ENCODE peak calls at places on chromosomes 5 and 9, in ten cellular contexts. One of them, this sample, is unnamed.

GRCh38 chr5:80865547-80865946 is 94.6 kb upstream of the RASGRF2 start:
- DNase-seq in thyroid gland: no peak
- DNase-seq in upper lobe of right lung: no peak
- DNase-seq in BJ: no peak
- DNase-seq in brain microvascular endothelial cell: no peak
- DNase-seq in ovary: no peak
- DNase-seq in neural crest cell: no peak
- DNase-seq in GM10248: no peak
- DNase-seq in cardiac fibroblast: peak
- DNase-seq in choroid plexus epithelial cell: peak
- DNase-seq in this sample: no peak

GRCh38 chr5:130109152-130109551 is 204.9 kb downstream of the CHSY3 start:
- DNase-seq in thyroid gland: no peak
- DNase-seq in upper lobe of right lung: no peak
- DNase-seq in BJ: no peak
- DNase-seq in brain microvascular endothelial cell: no peak
- DNase-seq in ovary: no peak
- DNase-seq in neural crest cell: no peak
- DNase-seq in GM10248: peak
- DNase-seq in cardiac fibroblast: peak
- DNase-seq in choroid plexus epithelial cell: peak
- DNase-seq in this sample: peak

GRCh38 chr9:6149315-6149714 is 66.3 kb upstream of the IL33 start:
- DNase-seq in thyroid gland: no peak
- DNase-seq in upper lobe of right lung: no peak
- DNase-seq in BJ: no peak
- DNase-seq in brain microvascular endothelial cell: no peak
- DNase-seq in ovary: no peak
- DNase-seq in neural crest cell: no peak
- DNase-seq in GM10248: no peak
- DNase-seq in cardiac fibroblast: peak
- DNase-seq in choroid plexus epithelial cell: no peak
- DNase-seq in this sample: no peak

GRCh38 chr5:143561248-143561647 is 157.8 kb upstream of the NR3C1 start:
- DNase-seq in thyroid gland: no peak
- DNase-seq in upper lobe of right lung: no peak
- DNase-seq in BJ: no peak
- DNase-seq in brain microvascular endothelial cell: no peak
- DNase-seq in ovary: no peak
- DNase-seq in neural crest cell: no peak
- DNase-seq in GM10248: no peak
- DNase-seq in cardiac fibroblast: no peak
- DNase-seq in choroid plexus epithelial cell: no peak
- DNase-seq in this sample: no peak

GRCh38 chr5:133408322-133408721 is 204.0 kb downstream of the FSTL4 start:
- DNase-seq in thyroid gland: no peak
- DNase-seq in upper lobe of right lung: no peak
- DNase-seq in BJ: no peak
- DNase-seq in brain microvascular endothelial cell: no peak
- DNase-seq in ovary: no peak
- DNase-seq in neural crest cell: no peak
- DNase-seq in GM10248: no peak
- DNase-seq in cardiac fibroblast: no peak
- DNase-seq in choroid plexus epithelial cell: no peak
- DNase-seq in this sample: no peak

GRCh38 chr5:144332265-144332664 is 161.6 kb downstream of the KCTD16 start:
- DNase-seq in thyroid gland: no peak
- DNase-seq in upper lobe of right lung: no peak
- DNase-seq in BJ: no peak
- DNase-seq in brain microvascular endothelial cell: no peak
- DNase-seq in ovary: no peak
- DNase-seq in neural crest cell: no peak
- DNase-seq in GM10248: no peak
- DNase-seq in cardiac fibroblast: peak
- DNase-seq in choroid plexus epithelial cell: peak
- DNase-seq in this sample: no peak

GRCh38 chr9:114824130-114824529 is 18.3 kb upstream of the TNFSF15 start:
- DNase-seq in thyroid gland: no peak
- DNase-seq in upper lobe of right lung: no peak
- DNase-seq in BJ: peak
- DNase-seq in brain microvascular endothelial cell: peak
- DNase-seq in ovary: no peak
- DNase-seq in neural crest cell: no peak
- DNase-seq in GM10248: no peak
- DNase-seq in cardiac fibroblast: peak
- DNase-seq in choroid plexus epithelial cell: peak
- DNase-seq in this sample: no peak

GRCh38 chr5:88092358-88092757 is 176.3 kb downstream of the TMEM161B start:
- DNase-seq in thyroid gland: no peak
- DNase-seq in upper lobe of right lung: no peak
- DNase-seq in BJ: no peak
- DNase-seq in brain microvascular endothelial cell: no peak
- DNase-seq in ovary: no peak
- DNase-seq in neural crest cell: no peak
- DNase-seq in GM10248: no peak
- DNase-seq in cardiac fibroblast: no peak
- DNase-seq in choroid plexus epithelial cell: no peak
- DNase-seq in this sample: no peak

GRCh38 chr9:93265972-93266371 is 82.0 kb downstream of the WNK2 start:
- DNase-seq in thyroid gland: no peak
- DNase-seq in upper lobe of right lung: no peak
- DNase-seq in BJ: no peak
- DNase-seq in brain microvascular endothelial cell: no peak
- DNase-seq in ovary: no peak
- DNase-seq in neural crest cell: no peak
- DNase-seq in GM10248: peak
- DNase-seq in cardiac fibroblast: no peak
- DNase-seq in choroid plexus epithelial cell: no peak
- DNase-seq in this sample: peak

GRCh38 chr9:88991066-88992030 is at the start of gene S1PR3:
- DNase-seq in thyroid gland: peak
- DNase-seq in upper lobe of right lung: peak
- DNase-seq in BJ: no peak
- DNase-seq in brain microvascular endothelial cell: no peak
- DNase-seq in ovary: peak
- DNase-seq in neural crest cell: peak
- DNase-seq in GM10248: no peak
- DNase-seq in cardiac fibroblast: peak
- DNase-seq in choroid plexus epithelial cell: peak
- DNase-seq in this sample: peak

GRCh38 chr5:1725641-1726468 is 73.8 kb downstream of the MRPL36 start:
- DNase-seq in thyroid gland: no peak
- DNase-seq in upper lobe of right lung: peak
- DNase-seq in BJ: no peak
- DNase-seq in brain microvascular endothelial cell: no peak
- DNase-seq in ovary: peak
- DNase-seq in neural crest cell: no peak
- DNase-seq in GM10248: no peak
- DNase-seq in cardiac fibroblast: no peak
- DNase-seq in choroid plexus epithelial cell: no peak
- DNase-seq in this sample: no peak

GRCh38 chr9:86557918-86558317 is 203.7 kb upstream of the TUT7 start:
- DNase-seq in thyroid gland: no peak
- DNase-seq in upper lobe of right lung: no peak
- DNase-seq in BJ: no peak
- DNase-seq in brain microvascular endothelial cell: no peak
- DNase-seq in ovary: no peak
- DNase-seq in neural crest cell: no peak
- DNase-seq in GM10248: no peak
- DNase-seq in cardiac fibroblast: no peak
- DNase-seq in choroid plexus epithelial cell: no peak
- DNase-seq in this sample: no peak

GRCh38 chr9:5188060-5188707 is 2.7 kb upstream of the INSL6 start:
- DNase-seq in thyroid gland: no peak
- DNase-seq in upper lobe of right lung: no peak
- DNase-seq in BJ: no peak
- DNase-seq in brain microvascular endothelial cell: no peak
- DNase-seq in ovary: no peak
- DNase-seq in neural crest cell: no peak
- DNase-seq in GM10248: no peak
- DNase-seq in cardiac fibroblast: peak
- DNase-seq in choroid plexus epithelial cell: no peak
- DNase-seq in this sample: no peak

GRCh38 chr9:102650896-102651295 is 344.2 kb upstream of the CYLC2 start:
- DNase-seq in thyroid gland: no peak
- DNase-seq in upper lobe of right lung: no peak
- DNase-seq in BJ: no peak
- DNase-seq in brain microvascular endothelial cell: no peak
- DNase-seq in ovary: no peak
- DNase-seq in neural crest cell: no peak
- DNase-seq in GM10248: no peak
- DNase-seq in cardiac fibroblast: no peak
- DNase-seq in choroid plexus epithelial cell: no peak
- DNase-seq in this sample: no peak

GRCh38 chr9:89969881-89970639 is 365.2 kb downstream of the GADD45G start:
- DNase-seq in thyroid gland: peak
- DNase-seq in upper lobe of right lung: no peak
- DNase-seq in BJ: no peak
- DNase-seq in brain microvascular endothelial cell: no peak
- DNase-seq in ovary: no peak
- DNase-seq in neural crest cell: no peak
- DNase-seq in GM10248: no peak
- DNase-seq in cardiac fibroblast: no peak
- DNase-seq in choroid plexus epithelial cell: no peak
- DNase-seq in this sample: no peak

GRCh38 chr5:5317976-5318375 is 104.5 kb upstream of the ICE1 start:
- DNase-seq in thyroid gland: no peak
- DNase-seq in upper lobe of right lung: no peak
- DNase-seq in BJ: no peak
- DNase-seq in brain microvascular endothelial cell: no peak
- DNase-seq in ovary: no peak
- DNase-seq in neural crest cell: no peak
- DNase-seq in GM10248: no peak
- DNase-seq in cardiac fibroblast: no peak
- DNase-seq in choroid plexus epithelial cell: no peak
- DNase-seq in this sample: no peak

GRCh38 chr5:5320062-5320805 is 102.2 kb upstream of the ICE1 start:
- DNase-seq in thyroid gland: peak
- DNase-seq in upper lobe of right lung: no peak
- DNase-seq in BJ: no peak
- DNase-seq in brain microvascular endothelial cell: no peak
- DNase-seq in ovary: no peak
- DNase-seq in neural crest cell: no peak
- DNase-seq in GM10248: no peak
- DNase-seq in cardiac fibroblast: no peak
- DNase-seq in choroid plexus epithelial cell: no peak
- DNase-seq in this sample: no peak

GRCh38 chr5:5316333-5316732 is 106.1 kb upstream of the ICE1 start:
- DNase-seq in thyroid gland: no peak
- DNase-seq in upper lobe of right lung: no peak
- DNase-seq in BJ: peak
- DNase-seq in brain microvascular endothelial cell: peak
- DNase-seq in ovary: no peak
- DNase-seq in neural crest cell: no peak
- DNase-seq in GM10248: no peak
- DNase-seq in cardiac fibroblast: no peak
- DNase-seq in choroid plexus epithelial cell: peak
- DNase-seq in this sample: no peak

GRCh38 chr5:5321137-5321536 is 101.3 kb upstream of the ICE1 start:
- DNase-seq in thyroid gland: no peak
- DNase-seq in upper lobe of right lung: no peak
- DNase-seq in BJ: no peak
- DNase-seq in brain microvascular endothelial cell: no peak
- DNase-seq in ovary: no peak
- DNase-seq in neural crest cell: no peak
- DNase-seq in GM10248: no peak
- DNase-seq in cardiac fibroblast: no peak
- DNase-seq in choroid plexus epithelial cell: no peak
- DNase-seq in this sample: no peak

GRCh38 chr5:5318426-5319205 is 103.9 kb upstream of the ICE1 start:
- DNase-seq in thyroid gland: no peak
- DNase-seq in upper lobe of right lung: no peak
- DNase-seq in BJ: no peak
- DNase-seq in brain microvascular endothelial cell: no peak
- DNase-seq in ovary: no peak
- DNase-seq in neural crest cell: no peak
- DNase-seq in GM10248: no peak
- DNase-seq in cardiac fibroblast: no peak
- DNase-seq in choroid plexus epithelial cell: no peak
- DNase-seq in this sample: no peak
- TF ChIP-seq CTCF in thyroid gland: no peak
- TF ChIP-seq CTCF in upper lobe of right lung: no peak
- TF ChIP-seq CTCF in BJ: no peak
- TF ChIP-seq CTCF in brain microvascular endothelial cell: no peak
- TF ChIP-seq CTCF in ovary: no peak
- TF ChIP-seq CTCF in neural crest cell: no peak
- TF ChIP-seq CTCF in GM10248: no peak
- TF ChIP-seq CTCF in cardiac fibroblast: no peak
- TF ChIP-seq CTCF in choroid plexus epithelial cell: no peak
- TF ChIP-seq CTCF in this sample: no peak

DNA sequence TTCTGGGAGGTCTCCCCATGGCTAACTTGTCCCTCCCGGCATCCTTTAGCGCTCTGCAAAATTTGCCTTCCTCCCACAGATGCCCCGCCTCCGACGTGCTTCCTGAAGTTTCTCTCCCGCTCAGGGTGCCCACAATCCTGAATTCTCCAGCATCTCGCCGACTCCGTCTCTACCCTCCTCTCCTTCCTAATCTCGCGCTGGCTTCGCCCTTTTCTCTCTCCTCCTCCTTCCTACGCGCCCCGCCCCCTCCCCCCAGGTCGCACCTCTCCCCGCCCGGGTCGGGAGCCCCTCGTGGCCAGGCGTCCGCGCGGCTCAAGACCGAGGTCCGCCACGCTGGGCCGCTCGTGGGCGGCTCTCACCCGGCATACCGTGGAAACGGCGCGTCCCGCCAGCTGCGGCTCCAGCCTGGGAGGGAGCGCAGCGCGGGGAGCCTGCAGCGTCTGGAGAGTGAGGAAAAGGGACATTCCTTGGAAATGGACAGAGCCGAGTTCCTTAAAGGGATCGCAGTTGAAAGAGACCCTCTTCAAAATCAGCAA is 4.8 kb upstream of the IRX2 start:
- DNase-seq in thyroid gland: no peak
- DNase-seq in upper lobe of right lung: peak
- DNase-seq in BJ: peak
- DNase-seq in brain microvascular endothelial cell: no peak
- DNase-seq in ovary: no peak
- DNase-seq in neural crest cell: peak
- DNase-seq in GM10248: no peak
- DNase-seq in cardiac fibroblast: peak
- DNase-seq in choroid plexus epithelial cell: no peak
- DNase-seq in this sample: no peak
- TF ChIP-seq CTCF in thyroid gland: no peak
- TF ChIP-seq CTCF in upper lobe of right lung: no peak
- TF ChIP-seq CTCF in BJ: peak
- TF ChIP-seq CTCF in brain microvascular endothelial cell: no peak
- TF ChIP-seq CTCF in ovary: no peak
- TF ChIP-seq CTCF in neural crest cell: no peak
- TF ChIP-seq CTCF in GM10248: no peak
- TF ChIP-seq CTCF in cardiac fibroblast: no peak
- TF ChIP-seq CTCF in choroid plexus epithelial cell: no peak
- TF ChIP-seq CTCF in this sample: no peak

GRCh38 chr5:7592910-7593309 is 197.0 kb downstream of the ADCY2 start:
- DNase-seq in thyroid gland: peak
- DNase-seq in upper lobe of right lung: no peak
- DNase-seq in BJ: no peak
- DNase-seq in brain microvascular endothelial cell: no peak
- DNase-seq in ovary: no peak
- DNase-seq in neural crest cell: peak
- DNase-seq in GM10248: no peak
- DNase-seq in cardiac fibroblast: no peak
- DNase-seq in choroid plexus epithelial cell: no peak
- DNase-seq in this sample: no peak
- TF ChIP-seq CTCF in thyroid gland: no peak
- TF ChIP-seq CTCF in upper lobe of right lung: peak
- TF ChIP-seq CTCF in BJ: peak
- TF ChIP-seq CTCF in brain microvascular endothelial cell: no peak
- TF ChIP-seq CTCF in ovary: no peak
- TF ChIP-seq CTCF in neural crest cell: peak
- TF ChIP-seq CTCF in GM10248: peak
- TF ChIP-seq CTCF in cardiac fibroblast: no peak
- TF ChIP-seq CTCF in choroid plexus epithelial cell: no peak
- TF ChIP-seq CTCF in this sample: peak

GRCh38 chr9:33452828-33453271 is 5.5 kb upstream of the AQP3 start:
- DNase-seq in thyroid gland: peak
- DNase-seq in upper lobe of right lung: peak
- DNase-seq in BJ: no peak
- DNase-seq in brain microvascular endothelial cell: peak
- DNase-seq in ovary: peak
- DNase-seq in neural crest cell: peak
- DNase-seq in GM10248: peak
- DNase-seq in cardiac fibroblast: peak
- DNase-seq in choroid plexus epithelial cell: peak
- DNase-seq in this sample: peak
- TF ChIP-seq CTCF in thyroid gland: peak
- TF ChIP-seq CTCF in upper lobe of right lung: peak
- TF ChIP-seq CTCF in BJ: peak
- TF ChIP-seq CTCF in brain microvascular endothelial cell: peak
- TF ChIP-seq CTCF in ovary: no peak
- TF ChIP-seq CTCF in neural crest cell: peak
- TF ChIP-seq CTCF in GM10248: peak
- TF ChIP-seq CTCF in cardiac fibroblast: peak
- TF ChIP-seq CTCF in choroid plexus epithelial cell: peak
- TF ChIP-seq CTCF in this sample: peak